ENCODE peak calls at places on chromosomes 5 and 9, in six cellular contexts. B is fibroblast of pulmonary artery; S is activated CD8-positive, alpha-beta T cell treated with anti-CD3 and anti-CD28 coated beads for 36 hours; V is stimulated activated CD8-positive, alpha-beta memory T cell treated with anti-CD3 and anti-CD28 coated beads, Interleukin-2, amount 100 ng/mL, for 48 hours; A is Ammon's horn; R is Peyer's patch. G is an unnamed sample.

GRCh38 chr5:33074548-33074947 is 363.4 kb downstream of the NPR3 start:
- DNase-seq in S (no peak), B (peak; percentile 22), V (no peak), R (no peak), A (no peak), G (no peak)

GRCh38 chr9:124257865-124258764 is at the start of gene NEK6:
- DNase-seq in S (peak; percentile 25), B (no peak), R (peak; percentile 75), V (no peak), A (no peak), G (peak; percentile 58)

GRCh38 chr9:4618700-4619099 is 43.4 kb upstream of the PLPP6 start:
- DNase-seq in S (no peak), B (no peak), A (no peak), R (no peak), V (no peak), G (no peak)

GRCh38 chr5:169071-169727 is 22.1 kb upstream of the LRRC14B start:
- DNase-seq in A (no peak), V (no peak), R (peak; percentile 47), S (no peak), B (peak; percentile 88), G (no peak)

GRCh38 chr9:38141751-38142150 is 72.7 kb upstream of the SHB start:
- DNase-seq in R (no peak), S (no peak), A (no peak), B (peak; percentile 52), V (no peak), G (no peak)

GRCh38 chr9:108710424-108710823 is 145.4 kb downstream of the ACTL7B start:
- DNase-seq in V (no peak), S (no peak), B (no peak), R (no peak), A (peak; percentile 29), G (no peak)

GRCh38 chr9:123710299-123710698 is 219.6 kb downstream of the DENND1A start:
- DNase-seq in B (peak; percentile 87), V (no peak), R (no peak), A (no peak), S (no peak), G (no peak)

GRCh38 chr5:1013238-1013947 is 4.8 kb downstream of the NKD2 start:
- DNase-seq in R (no peak), B (no peak), S (no peak), V (no peak), A (no peak), G (no peak)

GRCh38 chr5:160245506-160246100 is 16.3 kb downstream of the FABP6 start:
- DNase-seq in V (no peak), B (no peak), S (no peak), A (no peak), R (no peak), G (no peak)

GRCh38 chr5:181207214-181207959 is 2.4 kb upstream of the TRIM7 start:
- DNase-seq in S (peak; percentile 95), V (no peak), A (peak; percentile 80), R (peak; percentile 66), B (peak; percentile 92), G (peak; percentile 77)

G was measured in immature natural killer cell.